ENCODE peak calls at places on chromosomes 16 and 17, in five cellular contexts. One of them, this sample, is unnamed.

GRCh38 chr16:66844342-66845079 is at the start of gene CA7:
- DNase-seq in AG04449: no peak
- DNase-seq in endothelial cell: no peak
- DNase-seq in HEK293T: no peak
- DNase-seq in GM23338: peak
- DNase-seq in this sample: no peak

GRCh38 chr17:44931376-44931775 is 16.1 kb upstream of the GFAP start:
- DNase-seq in AG04449: no peak
- DNase-seq in GM23338: no peak
- DNase-seq in endothelial cell: no peak
- DNase-seq in HEK293T: no peak
- DNase-seq in this sample: no peak

GRCh38 chr16:31451681-31452351 is 7.5 kb upstream of the ARMC5 start:
- DNase-seq in HEK293T: peak
- DNase-seq in AG04449: no peak
- DNase-seq in GM23338: peak
- DNase-seq in endothelial cell: peak
- DNase-seq in this sample: no peak

GRCh38 chr16:67673712-67674580 is 7.3 kb downstream of the C16orf86 start:
- DNase-seq in HEK293T: no peak
- DNase-seq in endothelial cell: peak
- DNase-seq in AG04449: no peak
- DNase-seq in GM23338: no peak
- DNase-seq in this sample: no peak

GRCh38 chr17:43772877-43773648 is 5.7 kb downstream of the DUSP3 start:
- DNase-seq in endothelial cell: no peak
- DNase-seq in GM23338: no peak
- DNase-seq in AG04449: no peak
- DNase-seq in HEK293T: no peak
- DNase-seq in this sample: peak

GRCh38 chr17:45846223-45846622 is 1.5 kb downstream of the SPPL2C start:
- DNase-seq in AG04449: no peak
- DNase-seq in endothelial cell: no peak
- DNase-seq in HEK293T: no peak
- DNase-seq in GM23338: no peak
- DNase-seq in this sample: no peak

GRCh38 chr17:10119203-10120112 is 78.9 kb downstream of the GAS7 start:
- DNase-seq in HEK293T: no peak
- DNase-seq in endothelial cell: no peak
- DNase-seq in AG04449: no peak
- DNase-seq in GM23338: peak
- DNase-seq in this sample: peak

GRCh38 chr16:80940069-80940856 is 66.4 kb downstream of the CMC2 start:
- DNase-seq in AG04449: no peak
- DNase-seq in HEK293T: no peak
- DNase-seq in endothelial cell: no peak
- DNase-seq in GM23338: no peak
- DNase-seq in this sample: no peak

GRCh38 chr16:4601317-4602186 is 13.1 kb downstream of the UBALD1 start:
- DNase-seq in endothelial cell: no peak
- DNase-seq in AG04449: no peak
- DNase-seq in GM23338: no peak
- DNase-seq in HEK293T: no peak
- DNase-seq in this sample: no peak

GRCh38 chr17:61310611-61311010 is 89.0 kb upstream of the TBX2 start:
- DNase-seq in HEK293T: no peak
- DNase-seq in GM23338: no peak
- DNase-seq in AG04449: no peak
- DNase-seq in endothelial cell: no peak
- DNase-seq in this sample: no peak

GRCh38 chr16:80862153-80862552 is 57.8 kb upstream of the CDYL2 start:
- DNase-seq in AG04449: no peak
- DNase-seq in HEK293T: no peak
- DNase-seq in GM23338: no peak
- DNase-seq in endothelial cell: no peak
- DNase-seq in this sample: no peak

GRCh38 chr17:61235821-61236197 is 163.8 kb upstream of the TBX2 start:
- DNase-seq in endothelial cell: no peak
- DNase-seq in AG04449: peak
- DNase-seq in HEK293T: peak
- DNase-seq in GM23338: no peak
- DNase-seq in this sample: no peak

GRCh38 chr17:41967921-41968578 is 1.5 kb downstream of the CNP start:
- DNase-seq in HEK293T: no peak
- DNase-seq in AG04449: no peak
- DNase-seq in endothelial cell: no peak
- DNase-seq in GM23338: no peak
- DNase-seq in this sample: no peak

GRCh38 chr17:2911035-2911754 is 115.0 kb downstream of the RAP1GAP2 start:
- DNase-seq in HEK293T: no peak
- DNase-seq in AG04449: no peak
- DNase-seq in GM23338: no peak
- DNase-seq in endothelial cell: no peak
- DNase-seq in this sample: peak

GRCh38 chr16:84616515-84616914 is 1.4 kb downstream of the COTL1 start:
- DNase-seq in GM23338: no peak
- DNase-seq in AG04449: no peak
- DNase-seq in HEK293T: no peak
- DNase-seq in endothelial cell: no peak
- DNase-seq in this sample: no peak

GRCh38 chr17:49555495-49556018 is 20.1 kb upstream of the NXPH3 start:
- DNase-seq in AG04449: no peak
- DNase-seq in HEK293T: peak
- DNase-seq in GM23338: no peak
- DNase-seq in endothelial cell: no peak
- DNase-seq in this sample: no peak

GRCh38 chr16:82152641-82153094 is 17.4 kb downstream of the MPHOSPH6 start:
- DNase-seq in AG04449: no peak
- DNase-seq in HEK293T: peak
- DNase-seq in GM23338: no peak
- DNase-seq in endothelial cell: no peak
- DNase-seq in this sample: no peak

GRCh38 chr17:57671546-57672204 is 73.4 kb downstream of the CCDC182 start:
- DNase-seq in GM23338: peak
- DNase-seq in HEK293T: peak
- DNase-seq in AG04449: no peak
- DNase-seq in endothelial cell: peak
- DNase-seq in this sample: peak

GRCh38 chr17:7405882-7406825 is 1.5 kb upstream of the NLGN2 start:
- DNase-seq in AG04449: no peak
- DNase-seq in HEK293T: no peak
- DNase-seq in endothelial cell: no peak
- DNase-seq in GM23338: peak
- DNase-seq in this sample: no peak

GRCh38 chr16:56637814-56638750 is at the start of gene MT1A:
- DNase-seq in HEK293T: no peak
- DNase-seq in GM23338: peak
- DNase-seq in AG04449: no peak
- DNase-seq in endothelial cell: no peak
- DNase-seq in this sample: no peak

GRCh38 chr17:29579866-29580771 is 9.3 kb downstream of the GIT1 start:
- DNase-seq in HEK293T: peak
- DNase-seq in GM23338: peak
- DNase-seq in AG04449: no peak
- DNase-seq in endothelial cell: peak
- DNase-seq in this sample: no peak

GRCh38 chr17:82164853-82165252 is 47.8 kb downstream of the CCDC57 start:
- DNase-seq in endothelial cell: no peak
- DNase-seq in AG04449: no peak
- DNase-seq in HEK293T: no peak
- DNase-seq in GM23338: no peak
- DNase-seq in this sample: no peak

GRCh38 chr16:71368958-71369357 is 10.4 kb downstream of the CALB2 start:
- DNase-seq in AG04449: no peak
- DNase-seq in GM23338: no peak
- DNase-seq in endothelial cell: no peak
- DNase-seq in HEK293T: no peak
- DNase-seq in this sample: no peak

GRCh38 chr17:29115906-29116651 is 64.1 kb downstream of the MYO18A start:
- DNase-seq in GM23338: peak
- DNase-seq in endothelial cell: no peak
- DNase-seq in HEK293T: peak
- DNase-seq in AG04449: no peak
- DNase-seq in this sample: peak

GRCh38 chr16:11793840-11794239 is 3.2 kb downstream of the ZC3H7A start:
- DNase-seq in AG04449: no peak
- DNase-seq in HEK293T: no peak
- DNase-seq in endothelial cell: no peak
- DNase-seq in GM23338: no peak
- DNase-seq in this sample: no peak

GRCh38 chr17:64231567-64232141 is 31.4 kb downstream of the TEX2 start:
- DNase-seq in AG04449: no peak
- DNase-seq in endothelial cell: no peak
- DNase-seq in GM23338: no peak
- DNase-seq in HEK293T: no peak
- DNase-seq in this sample: no peak

GRCh38 chr16:69482410-69482951 is 58.1 kb downstream of the CYB5B start:
- DNase-seq in GM23338: no peak
- DNase-seq in endothelial cell: peak
- DNase-seq in AG04449: no peak
- DNase-seq in HEK293T: no peak
- DNase-seq in this sample: no peak

GRCh38 chr17:58517378-58517927 is 3.0 kb upstream of the MTMR4 start:
- DNase-seq in endothelial cell: no peak
- DNase-seq in AG04449: no peak
- DNase-seq in HEK293T: no peak
- DNase-seq in GM23338: no peak
- DNase-seq in this sample: no peak

GRCh38 chr16:29820271-29820701 is at the start of gene MVP:
- DNase-seq in HEK293T: no peak
- DNase-seq in AG04449: no peak
- DNase-seq in GM23338: no peak
- DNase-seq in endothelial cell: no peak
- DNase-seq in this sample: no peak

This sample was measured in CMK.